ENCODE peak calls at places on chromosomes 1 and 21, in seven cellular contexts. A is pancreas, N is lower lobe of right lung, G is astrocyte of the spinal cord, J is RWPE1, W is transverse colon, H is foreskin fibroblast. V is an unnamed sample.

GRCh38 chr1:85379203-85380136 is 85.5 kb downstream of the DDAH1 start:
- DNase-seq in A (no peak), N (no peak), G (no peak), J (no peak), W (no peak), H (no peak), V (no peak)

GRCh38 chr1:189211742-189212141 is 1265.9 kb downstream of the BRINP3 start:
- DNase-seq in A (no peak), N (no peak), G (peak), J (peak), W (no peak), H (peak), V (no peak)

GRCh38 chr1:14782741-14783591 is 184.5 kb downstream of the KAZN start:
- DNase-seq in A (no peak), N (no peak), G (no peak), J (no peak), W (no peak), H (no peak), V (no peak)

GRCh38 chr1:59128784-59129227 is 168.1 kb upstream of the FGGY start:
- DNase-seq in A (no peak), N (no peak), G (peak), J (peak), W (no peak), H (peak), V (no peak)

GRCh38 chr1:156804572-156805243 is 11.9 kb downstream of the SH2D2A start:
- DNase-seq in A (no peak), N (no peak), G (peak), J (no peak), W (no peak), H (no peak), V (no peak)

GRCh38 chr1:156120318-156120717 is 5.8 kb downstream of the LMNA start:
- DNase-seq in A (no peak), N (no peak), G (no peak), J (no peak), W (no peak), H (no peak), V (no peak)

GRCh38 chr21:45539046-45539795 is 3.0 kb downstream of the SLC19A1 start:
- DNase-seq in A (peak), N (peak), G (no peak), J (no peak), W (peak), H (no peak), V (no peak)

GRCh38 chr1:235739124-235739523 is 89.5 kb upstream of the GNG4 start:
- DNase-seq in A (peak), N (no peak), G (peak), J (peak), W (no peak), H (peak), V (no peak)

GRCh38 chr1:32741417-32742131 is 39.0 kb upstream of the SYNC start:
- DNase-seq in A (no peak), N (no peak), G (no peak), J (peak), W (peak), H (no peak), V (peak)

GRCh38 chr1:42178249-42178648 is 13.7 kb upstream of the GUCA2A start:
- DNase-seq in A (no peak), N (no peak), G (no peak), J (no peak), W (no peak), H (no peak), V (no peak)

GRCh38 chr21:42262826-42263225 is 43.9 kb downstream of the ABCG1 start:
- DNase-seq in A (peak), N (peak), G (no peak), J (peak), W (peak), H (no peak), V (peak)

GRCh38 chr1:6025269-6026094 is 20.2 kb upstream of the KCNAB2 start:
- DNase-seq in A (no peak), N (no peak), G (no peak), J (peak), W (no peak), H (peak), V (no peak)

GRCh38 chr1:148362141-148362929 is 120.8 kb downstream of the PPIAL4G start:
- DNase-seq in A (no peak), N (peak), G (peak), J (peak), W (peak), H (no peak), V (peak)

GRCh38 chr1:58325797-58326196 is 220.7 kb downstream of the OMA1 start:
- DNase-seq in A (no peak), N (no peak), G (no peak), J (no peak), W (no peak), H (no peak), V (no peak)

GRCh38 chr1:205805082-205805711 is 7.8 kb downstream of the SLC41A1 start:
- DNase-seq in A (no peak), N (no peak), G (no peak), J (no peak), W (no peak), H (no peak), V (peak)

GRCh38 chr1:211583011-211583995 is 4.3 kb upstream of the SLC30A1 start:
- DNase-seq in A (no peak), N (no peak), G (no peak), J (no peak), W (no peak), H (no peak), V (no peak)

GRCh38 chr21:35005077-35005476 is 44.0 kb downstream of the RUNX1 start:
- DNase-seq in A (no peak), N (no peak), G (no peak), J (no peak), W (no peak), H (no peak), V (no peak)

GRCh38 chr1:2378956-2379732 is 12.2 kb downstream of the MORN1 start:
- DNase-seq in A (no peak), N (peak), G (no peak), J (no peak), W (peak), H (no peak), V (no peak)

GRCh38 chr1:2378441-2378851 is 12.9 kb downstream of the MORN1 start:
- DNase-seq in A (no peak), N (peak), G (no peak), J (no peak), W (peak), H (no peak), V (no peak)

GRCh38 chr1:2377751-2378440 is 13.5 kb downstream of the MORN1 start:
- DNase-seq in A (no peak), N (peak), G (no peak), J (no peak), W (peak), H (no peak), V (no peak)

GRCh38 chr1:2380816-2381591 is 10.3 kb downstream of the MORN1 start:
- DNase-seq in A (no peak), N (peak), G (no peak), J (no peak), W (peak), H (no peak), V (no peak)

GRCh38 chr1:2379733-2380404 is 11.5 kb downstream of the MORN1 start:
- DNase-seq in A (no peak), N (peak), G (no peak), J (no peak), W (peak), H (no peak), V (no peak)
- TF ChIP-seq CTCF in A (no peak), N (no peak), G (no peak), J (no peak), W (no peak), H (no peak), V (no peak)

DNA sequence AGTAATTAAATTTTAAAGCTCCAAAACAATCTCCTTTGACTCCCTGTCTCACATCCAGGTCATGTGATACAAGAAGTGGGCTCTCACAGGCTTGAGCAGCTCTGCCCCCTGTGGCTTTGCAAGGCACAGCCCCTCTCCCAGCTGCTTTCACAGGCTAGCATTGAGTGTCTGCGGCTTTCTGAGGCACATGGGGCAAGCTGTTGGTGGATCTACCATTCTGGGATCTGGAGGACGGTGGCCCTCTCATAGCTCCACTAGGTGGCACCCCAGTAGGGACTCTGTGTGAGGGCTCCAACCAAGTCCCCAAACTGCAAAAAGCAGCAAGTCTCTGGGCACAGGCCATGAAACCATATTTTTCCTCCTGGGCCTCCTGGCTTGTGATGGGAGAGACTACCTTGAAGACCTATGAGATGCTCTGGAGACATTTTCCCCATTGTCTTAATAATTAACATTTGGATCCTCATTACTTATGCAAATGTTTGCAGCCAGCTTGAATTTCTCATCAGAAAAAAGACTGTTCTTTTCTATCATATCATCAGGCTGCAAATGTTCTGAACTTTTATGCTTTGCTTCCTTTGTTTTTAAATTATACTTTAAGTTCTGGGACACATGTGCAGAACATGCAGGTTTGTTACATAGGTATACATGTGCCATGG is 554.1 kb upstream of the OLFM3 start:
- DNase-seq in A (no peak), N (no peak), G (peak), J (no peak), W (no peak), H (peak), V (no peak)
- TF ChIP-seq CTCF in A (no peak), N (no peak), G (peak), J (no peak), W (no peak), H (peak), V (no peak)

GRCh38 chr1:24909388-24909898 is 20.6 kb downstream of the RUNX3 start:
- DNase-seq in A (no peak), N (peak), G (peak), J (no peak), W (peak), H (peak), V (peak)
- TF ChIP-seq CTCF in A (peak), N (peak), G (peak), J (no peak), W (peak), H (peak), V (no peak)

GRCh38 chr1:106266786-106267185 is 789.7 kb upstream of the PRMT6 start:
- DNase-seq in A (no peak), N (no peak), G (no peak), J (no peak), W (no peak), H (no peak), V (no peak)

GRCh38 chr1:106268070-106268469 is 788.4 kb upstream of the PRMT6 start:
- DNase-seq in A (no peak), N (no peak), G (peak), J (no peak), W (no peak), H (no peak), V (no peak)
- TF ChIP-seq CTCF in A (no peak), N (no peak), G (peak), J (no peak), W (no peak), H (no peak), V (no peak)

GRCh38 chr1:173407846-173408245 is 69.3 kb upstream of the PRDX6 start:
- DNase-seq in A (no peak), N (no peak), G (no peak), J (no peak), W (no peak), H (no peak), V (no peak)

GRCh38 chr1:173410794-173411236 is 66.3 kb upstream of the PRDX6 start:
- DNase-seq in A (no peak), N (no peak), G (no peak), J (no peak), W (no peak), H (no peak), V (no peak)

GRCh38 chr1:173410133-173410793 is 66.9 kb upstream of the PRDX6 start:
- DNase-seq in A (no peak), N (no peak), G (peak), J (no peak), W (no peak), H (no peak), V (no peak)

GRCh38 chr1:173409613-173410012 is 67.5 kb upstream of the PRDX6 start:
- DNase-seq in A (no peak), N (peak), G (peak), J (no peak), W (peak), H (peak), V (no peak)

GRCh38 chr1:173408886-173409285 is 68.2 kb upstream of the PRDX6 start:
- DNase-seq in A (no peak), N (no peak), G (peak), J (no peak), W (no peak), H (no peak), V (no peak)
- TF ChIP-seq CTCF in A (no peak), N (no peak), G (peak), J (no peak), W (no peak), H (no peak), V (no peak)

V was measured in Calu3.